ENCODE peak calls at places on chromosomes 5 and 9, in seven cellular contexts. P is endothelial cell of umbilical vein, O is stomach, X is A549, E is suprapubic skin, S is ovary, Z is transverse colon. F is an unnamed sample.

GRCh38 chr9:90394866-90395265 is 247.8 kb downstream of the DIRAS2 start:
- DNase-seq in P (no peak), O (no peak), X (no peak), E (no peak), S (no peak), Z (no peak), F (no peak)

GRCh38 chr9:98479449-98479848 is 224.0 kb upstream of the TBC1D2 start:
- DNase-seq in P (no peak), O (no peak), X (no peak), E (no peak), S (no peak), Z (no peak), F (no peak)

GRCh38 chr9:109341561-109341960 is 20.7 kb upstream of the EPB41L4B start:
- DNase-seq in P (no peak), O (no peak), X (no peak), E (no peak), S (no peak), Z (no peak), F (no peak)

GRCh38 chr5:173916233-173916632 is 28.1 kb downstream of the CPEB4 start:
- DNase-seq in P (no peak), O (no peak), X (no peak), E (no peak), S (no peak), Z (no peak), F (no peak)

GRCh38 chr5:52990531-52990925 is 1.4 kb downstream of the ITGA2 start:
- DNase-seq in P (no peak), O (no peak), X (no peak), E (no peak), S (no peak), Z (no peak), F (no peak)

GRCh38 chr5:59923465-59923864 is 29.9 kb upstream of the PDE4D start:
- DNase-seq in P (no peak), O (no peak), X (no peak), E (no peak), S (no peak), Z (no peak), F (no peak)

GRCh38 chr9:2623866-2624682 is 2.5 kb downstream of the VLDLR start:
- DNase-seq in P (no peak), O (no peak), X (no peak), E (no peak), S (no peak), Z (no peak), F (no peak)

GRCh38 chr9:78221425-78221824 is 14.4 kb upstream of the CEP78 start:
- DNase-seq in P (no peak), O (no peak), X (no peak), E (no peak), S (no peak), Z (no peak), F (no peak)

GRCh38 chr5:82045526-82046267 is 73.9 kb downstream of the ATG10 start:
- DNase-seq in P (no peak), O (no peak), X (no peak), E (no peak), S (no peak), Z (no peak), F (no peak)

GRCh38 chr5:151619812-151620462 is 28.8 kb upstream of the FAT2 start:
- DNase-seq in P (no peak), O (no peak), X (no peak), E (no peak), S (no peak), Z (no peak), F (no peak)

GRCh38 chr9:7115606-7116005 is 357.8 kb downstream of the KDM4C start:
- DNase-seq in P (no peak), O (no peak), X (no peak), E (no peak), S (no peak), Z (no peak), F (no peak)

GRCh38 chr5:137604348-137605095 is 105.4 kb upstream of the SPOCK1 start:
- DNase-seq in P (no peak), O (no peak), X (no peak), E (no peak), S (no peak), Z (no peak), F (no peak)

GRCh38 chr5:149860801-149861322 is 83.7 kb downstream of the PDE6A start:
- DNase-seq in P (no peak), O (no peak), X (no peak), E (no peak), S (no peak), Z (no peak), F (no peak)

GRCh38 chr5:139855946-139856540 is 60.4 kb downstream of the PSD2 start:
- DNase-seq in P (no peak), O (no peak), X (no peak), E (no peak), S (no peak), Z (no peak), F (no peak)

GRCh38 chr9:114591206-114591853 is 3.8 kb downstream of the ATP6V1G1 start:
- DNase-seq in P (no peak), O (no peak), X (no peak), E (no peak), S (no peak), Z (no peak), F (no peak)

GRCh38 chr9:19481971-19482404 is 73.2 kb downstream of the ACER2 start:
- DNase-seq in P (no peak), O (no peak), X (no peak), E (no peak), S (no peak), Z (no peak), F (no peak)

GRCh38 chr5:11426442-11426841 is 477.8 kb downstream of the CTNND2 start:
- DNase-seq in P (no peak), O (no peak), X (no peak), E (no peak), S (no peak), Z (no peak), F (no peak)

GRCh38 chr5:75023368-75024159 is 28.8 kb downstream of the GCNT4 start:
- DNase-seq in P (no peak), O (no peak), X (no peak), E (no peak), S (no peak), Z (peak), F (no peak)

GRCh38 chr9:23586906-23587305 is 239.1 kb downstream of the ELAVL2 start:
- DNase-seq in P (no peak), O (no peak), X (no peak), E (no peak), S (no peak), Z (no peak), F (no peak)

GRCh38 chr5:60010328-60010727 is 116.8 kb upstream of the PDE4D start:
- DNase-seq in P (no peak), O (no peak), X (no peak), E (no peak), S (no peak), Z (no peak), F (no peak)

GRCh38 chr5:108386345-108387061 is 4.6 kb upstream of the FBXL17 start:
- DNase-seq in P (no peak), O (no peak), X (no peak), E (no peak), S (no peak), Z (no peak), F (no peak)

GRCh38 chr9:36765468-36766341 is 193.0 kb downstream of the MELK start:
- DNase-seq in P (peak), O (peak), X (peak), E (no peak), S (peak), Z (peak), F (peak)
- TF ChIP-seq POLR2A in P (no peak), O (no peak), X (peak), E (no peak), S (no peak), Z (no peak), F (no peak)

GRCh38 chr5:114361724-114362196 is at the start of gene KCNN2:
- DNase-seq in P (peak), O (peak), X (peak), E (peak), S (peak), Z (peak), F (no peak)

GRCh38 chr5:114360362-114360761 is 1.5 kb upstream of the KCNN2 start:
- DNase-seq in P (no peak), O (no peak), X (no peak), E (no peak), S (no peak), Z (no peak), F (no peak)

GRCh38 chr5:114362197-114362976 is 517 bp downstream of the KCNN2 start:
- DNase-seq in P (no peak), O (no peak), X (peak), E (peak), S (peak), Z (no peak), F (no peak)

GRCh38 chr5:114362977-114363721 is 1.3 kb downstream of the KCNN2 start:
- DNase-seq in P (no peak), O (no peak), X (no peak), E (peak), S (no peak), Z (no peak), F (no peak)

GRCh38 chr5:114360816-114361723 is 800 bp upstream of the KCNN2 start:
- DNase-seq in P (no peak), O (no peak), X (peak), E (no peak), S (no peak), Z (no peak), F (no peak)
- TF ChIP-seq POLR2A in P (no peak), O (no peak), X (no peak), E (no peak), S (no peak), Z (no peak), F (no peak)

DNA sequence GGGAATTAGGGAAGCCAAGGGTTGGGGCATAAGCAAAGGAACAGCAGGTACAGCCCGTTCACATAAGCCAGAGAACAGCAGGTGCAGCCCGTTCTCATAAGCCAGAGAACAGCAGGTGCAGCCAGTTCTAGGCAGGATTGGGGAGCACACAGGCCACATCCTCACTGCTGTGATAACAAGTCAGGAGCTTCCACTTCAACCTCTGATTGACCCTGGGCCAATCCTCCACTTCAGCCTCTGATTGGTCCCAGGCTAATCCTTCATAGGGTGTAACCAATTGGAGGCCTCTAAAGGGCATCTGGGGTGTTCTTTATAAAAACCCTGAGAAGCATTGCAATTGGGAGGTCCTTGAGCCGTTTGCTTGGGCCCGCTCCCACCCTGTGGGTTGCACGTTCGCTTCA is 27.5 kb downstream of the CEL start:
- DNase-seq in P (no peak), O (no peak), X (no peak), E (no peak), S (no peak), Z (no peak), F (no peak)
- TF ChIP-seq POLR2A in P (no peak), O (no peak), X (no peak), E (no peak), S (no peak), Z (no peak), F (no peak)

GRCh38 chr5:15720515-15720914 is 220.5 kb downstream of the FBXL7 start:
- DNase-seq in P (no peak), O (no peak), X (no peak), E (no peak), S (no peak), Z (no peak), F (no peak)
- TF ChIP-seq POLR2A in P (no peak), O (no peak), X (no peak), E (no peak), S (no peak), Z (no peak), F (no peak)

GRCh38 chr5:61328791-61329617 is 3.1 kb upstream of the ZSWIM6 start:
- DNase-seq in P (peak), O (no peak), X (no peak), E (no peak), S (no peak), Z (no peak), F (no peak)

GRCh38 chr5:61331407-61332368 is at the start of gene ZSWIM6:
- DNase-seq in P (peak), O (peak), X (peak), E (peak), S (peak), Z (peak), F (peak)

GRCh38 chr5:61330879-61331406 is 1.1 kb upstream of the ZSWIM6 start:
- DNase-seq in P (peak), O (peak), X (peak), E (no peak), S (peak), Z (peak), F (peak)

GRCh38 chr5:61329729-61330128 is 2.3 kb upstream of the ZSWIM6 start:
- DNase-seq in P (peak), O (no peak), X (peak), E (no peak), S (no peak), Z (no peak), F (no peak)

GRCh38 chr5:61330341-61330878 is 1.6 kb upstream of the ZSWIM6 start:
- DNase-seq in P (peak), O (no peak), X (peak), E (no peak), S (peak), Z (peak), F (no peak)
- TF ChIP-seq POLR2A in P (no peak), O (no peak), X (no peak), E (no peak), S (no peak), Z (no peak), F (no peak)

GRCh38 chr5:100623719-100624118 is 88.5 kb downstream of the FAM174A start:
- DNase-seq in P (peak), O (no peak), X (no peak), E (no peak), S (no peak), Z (no peak), F (no peak)
- TF ChIP-seq POLR2A in P (no peak), O (no peak), X (no peak), E (no peak), S (no peak), Z (no peak), F (no peak)

GRCh38 chr5:154766558-154767281 is 11.5 kb downstream of the LARP1 start:
- DNase-seq in P (no peak), O (no peak), X (no peak), E (no peak), S (no peak), Z (no peak), F (no peak)

GRCh38 chr5:154768207-154768606 is 13.0 kb downstream of the LARP1 start:
- DNase-seq in P (no peak), O (no peak), X (no peak), E (no peak), S (no peak), Z (no peak), F (no peak)

GRCh38 chr5:154764967-154765366 is 9.8 kb downstream of the LARP1 start:
- DNase-seq in P (no peak), O (no peak), X (no peak), E (no peak), S (no peak), Z (no peak), F (no peak)

GRCh38 chr5:154767537-154767936 is 12.4 kb downstream of the LARP1 start:
- DNase-seq in P (no peak), O (no peak), X (no peak), E (no peak), S (no peak), Z (no peak), F (no peak)

GRCh38 chr5:154765396-154765925 is 10.3 kb downstream of the LARP1 start:
- DNase-seq in P (no peak), O (no peak), X (no peak), E (no peak), S (no peak), Z (no peak), F (no peak)
- TF ChIP-seq POLR2A in P (no peak), O (no peak), X (no peak), E (no peak), S (no peak), Z (no peak), F (no peak)

GRCh38 chr5:177427211-177427822 is 841 bp downstream of the GRK6 start:
- DNase-seq in P (peak), O (no peak), X (no peak), E (no peak), S (no peak), Z (no peak), F (no peak)
- TF ChIP-seq POLR2A in P (no peak), O (no peak), X (no peak), E (no peak), S (no peak), Z (no peak), F (no peak)

DNA sequence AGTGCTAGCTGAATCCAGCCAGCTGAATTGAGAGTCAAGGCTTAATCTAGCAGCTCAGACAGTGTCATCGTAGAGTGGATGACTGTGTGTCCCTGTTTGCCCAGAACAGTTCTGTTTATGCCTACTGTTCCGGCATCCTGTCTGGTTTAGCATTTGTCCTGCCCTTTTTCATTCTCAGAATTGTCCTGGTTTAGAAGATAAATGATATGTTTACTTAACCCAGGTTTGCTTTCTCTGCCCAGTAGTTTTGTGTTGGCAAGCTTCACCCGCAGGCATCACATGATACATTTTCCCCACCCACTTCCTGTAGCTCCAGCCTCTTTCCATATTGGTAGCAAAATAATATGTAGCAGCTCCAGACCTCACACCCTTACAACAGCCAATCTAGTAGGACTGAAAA is 41.2 kb upstream of the ZSWIM6 start:
- DNase-seq in P (peak), O (no peak), X (no peak), E (no peak), S (no peak), Z (peak), F (no peak)
- TF ChIP-seq POLR2A in P (no peak), O (no peak), X (no peak), E (no peak), S (no peak), Z (peak), F (no peak)

F was measured in esophagus squamous epithelium.